ENCODE peak calls at places on chromosomes 12 and 14, in nine cellular contexts. W, O, Y, I, D, M, U, L and J are unnamed samples.

GRCh38 chr12:26728205-26729050 is 104.6 kb downstream of the ITPR2 start:
- DNase-seq in W (no peak), O (no peak), Y (no peak), I (no peak), D (no peak), M (no peak), U (no peak), L (no peak), J (no peak)

GRCh38 chr14:38629412-38629811 is 373.5 kb upstream of the CLEC14A start:
- DNase-seq in W (no peak), O (no peak), Y (no peak), I (no peak), D (no peak), M (no peak), U (no peak), L (no peak), J (no peak)

GRCh38 chr12:20458011-20458410 is 89.7 kb downstream of the PDE3A start:
- DNase-seq in W (no peak), O (no peak), Y (no peak), I (no peak), D (no peak), M (no peak), U (no peak), L (no peak), J (no peak)

GRCh38 chr12:24920141-24920540 is 28.8 kb downstream of the BCAT1 start:
- DNase-seq in W (no peak), O (no peak), Y (no peak), I (no peak), D (no peak), M (no peak), U (no peak), L (no peak), J (no peak)

GRCh38 chr12:34126805-34127204 is 104.5 kb downstream of the ALG10 start:
- DNase-seq in W (no peak), O (no peak), Y (no peak), I (no peak), D (no peak), M (no peak), U (no peak), L (no peak), J (no peak)

GRCh38 chr14:98466807-98467206 is 805.2 kb downstream of the BCL11B start:
- DNase-seq in W (no peak), O (no peak), Y (no peak), I (no peak), D (no peak), M (no peak), U (no peak), L (no peak), J (no peak)

GRCh38 chr14:61510736-61511557 is 184.4 kb upstream of the HIF1A start:
- DNase-seq in W (no peak), O (no peak), Y (no peak), I (no peak), D (no peak), M (no peak), U (peak; percentile 59), L (peak; percentile 61), J (no peak)

GRCh38 chr12:2358986-2359658 is 306.3 kb downstream of the CACNA1C start:
- DNase-seq in W (no peak), O (no peak), Y (no peak), I (no peak), D (no peak), M (no peak), U (no peak), L (no peak), J (no peak)

GRCh38 chr14:75519826-75520692 is 2.2 kb upstream of the BATF start:
- DNase-seq in W (no peak), O (no peak), Y (no peak), I (no peak), D (no peak), M (no peak), U (peak; percentile 40), L (no peak), J (no peak)

GRCh38 chr12:52521175-52521574 is 981 bp upstream of the KRT5 start:
- DNase-seq in W (peak; percentile 38), O (peak; percentile 36), Y (peak; percentile 80), I (no peak), D (no peak), M (no peak), U (peak; percentile 43), L (peak; percentile 60), J (no peak)

GRCh38 chr12:52518574-52519469 is 1.4 kb downstream of the KRT5 start:
- DNase-seq in W (no peak), O (peak; percentile 21), Y (no peak), I (no peak), D (no peak), M (no peak), U (peak; percentile 32), L (peak; percentile 38), J (no peak)

GRCh38 chr12:52521581-52522266 is 1.5 kb upstream of the KRT5 start:
- DNase-seq in W (no peak), O (peak; percentile 45), Y (no peak), I (no peak), D (no peak), M (no peak), U (peak; percentile 25), L (peak; percentile 59), J (no peak)

GRCh38 chr12:52517888-52518287 is 2.3 kb downstream of the KRT5 start:
- DNase-seq in W (no peak), O (peak; percentile 18), Y (no peak), I (no peak), D (no peak), M (no peak), U (peak; percentile 19), L (no peak), J (no peak)

DNA sequence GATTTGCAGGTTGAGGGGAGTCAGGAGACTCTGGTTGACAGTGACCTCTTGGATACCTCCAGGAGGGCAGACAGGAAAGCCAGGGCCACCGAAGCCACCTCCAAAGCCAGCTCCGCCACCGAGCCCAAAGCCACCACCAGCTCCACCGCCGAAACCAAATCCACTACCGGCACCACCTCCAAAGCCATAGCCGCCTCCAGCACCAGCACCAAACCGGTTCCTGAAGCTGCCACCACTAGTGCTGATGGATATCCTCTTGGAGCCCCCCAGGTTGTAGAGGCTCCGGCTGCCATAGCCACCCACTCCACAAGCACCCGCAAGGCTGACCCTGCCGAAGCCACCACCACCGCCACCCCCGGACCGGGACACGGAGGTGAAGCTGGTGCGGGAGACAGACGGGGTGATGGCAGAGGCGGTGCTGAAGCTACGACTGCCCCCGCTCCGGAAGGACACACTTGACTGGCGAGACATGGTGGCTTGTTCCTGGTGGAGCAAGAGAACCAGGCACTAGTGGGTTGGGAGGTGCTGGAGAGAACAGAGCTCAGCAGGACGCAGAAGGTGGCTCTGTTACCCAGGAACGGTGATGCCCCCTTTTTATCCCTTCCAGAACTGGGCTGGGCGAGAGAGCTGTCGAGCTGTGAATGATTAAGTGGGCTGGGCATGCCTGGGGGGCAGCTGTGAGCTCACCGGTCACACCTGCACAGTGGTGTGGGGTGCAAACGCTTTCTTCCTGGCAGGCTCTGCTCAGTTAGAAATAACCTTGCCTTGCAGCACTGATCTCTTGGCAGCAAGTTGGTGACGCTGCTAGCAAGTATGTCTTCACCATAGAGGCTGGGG is at the start of gene KRT5:
- DNase-seq in W (no peak), O (peak; percentile 28), Y (peak; percentile 84), I (no peak), D (no peak), M (no peak), U (peak; percentile 35), L (peak; percentile 73), J (no peak)
- H3K27ac ChIP-seq in W (no peak within 1 kb of the TSS), O (no peak within 1 kb of the TSS), Y (peak within 1 kb of the TSS; percentile 61), I (no peak within 1 kb of the TSS), D (peak within 1 kb of the TSS; percentile 61), M (no peak within 1 kb of the TSS), U (no peak within 1 kb of the TSS), L (peak within 1 kb of the TSS; percentile 94), J (no peak within 1 kb of the TSS)

GRCh38 chr12:96399081-96399918 is 939 bp downstream of the CDK17 start:
- DNase-seq in W (peak; percentile 70), O (peak; percentile 84), Y (peak; percentile 72), I (peak; percentile 66), D (peak; percentile 70), M (peak; percentile 84), U (peak; percentile 91), L (peak; percentile 83), J (peak; percentile 65)
- TF ChIP-seq CTCF in W (peak; percentile 11), O (no peak), Y (peak; percentile 47), I (no peak), D (no peak), M (peak; percentile 8), U (peak; percentile 23), L (peak; percentile 20), J (no peak)

GRCh38 chr12:52293926-52294325 is 2.6 kb upstream of the KRT81 start:
- DNase-seq in W (no peak), O (peak; percentile 34), Y (no peak), I (no peak), D (no peak), M (no peak), U (no peak), L (no peak), J (no peak)

GRCh38 chr12:52295663-52296062 is 4.3 kb upstream of the KRT81 start:
- DNase-seq in W (no peak), O (peak; percentile 3), Y (no peak), I (no peak), D (no peak), M (no peak), U (peak; percentile 11), L (no peak), J (no peak)

GRCh38 chr12:52294803-52295202 is 3.5 kb upstream of the KRT81 start:
- DNase-seq in W (no peak), O (no peak), Y (no peak), I (no peak), D (no peak), M (no peak), U (no peak), L (no peak), J (no peak)

GRCh38 chr12:52298677-52299076 is 7.3 kb upstream of the KRT81 start:
- DNase-seq in W (no peak), O (no peak), Y (no peak), I (no peak), D (no peak), M (no peak), U (no peak), L (no peak), J (no peak)

DNA sequence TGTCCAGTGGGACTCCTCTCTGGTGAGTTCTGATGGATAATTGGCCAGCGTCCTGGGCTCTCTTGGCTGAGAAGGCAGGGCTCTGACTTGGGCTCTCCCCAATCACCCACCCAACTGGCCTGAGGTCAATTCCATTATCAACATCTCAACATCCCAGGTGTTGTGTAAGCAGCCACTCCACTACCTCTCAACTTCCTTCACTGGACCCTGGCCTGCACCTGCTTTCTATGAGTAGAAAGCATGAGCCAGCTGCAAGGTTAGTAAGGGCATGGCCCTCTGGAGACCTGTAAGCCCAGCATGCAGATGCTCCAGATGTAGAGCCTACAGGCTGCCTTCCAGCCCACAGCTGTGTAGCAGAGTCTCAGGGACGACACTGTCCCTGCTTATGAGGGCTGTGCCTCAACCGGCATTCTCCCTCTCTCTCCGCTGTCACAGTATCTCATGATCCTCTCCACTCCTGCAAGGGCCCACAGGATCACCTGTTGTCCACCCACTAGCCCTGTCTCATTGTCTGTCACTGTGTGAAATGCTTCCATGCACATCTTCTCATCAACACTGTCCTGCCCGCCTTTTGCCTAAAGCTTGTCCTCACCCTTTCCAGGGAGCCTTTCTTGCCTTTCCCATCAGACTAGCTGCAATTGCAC is 5.4 kb upstream of the KRT81 start:
- DNase-seq in W (peak; percentile 4), O (no peak), Y (no peak), I (no peak), D (no peak), M (no peak), U (peak; percentile 11), L (peak; percentile 35), J (peak; percentile 4)
- TF ChIP-seq POLR2A in W (no peak), O (no peak), Y (no peak), I (no peak), D (no peak), M (no peak), U (no peak), L (no peak), J (no peak)

GRCh38 chr12:109116611-109116949 is 193 bp downstream of the ACACB start:
- DNase-seq in W (no peak), O (no peak), Y (no peak), I (no peak), D (no peak), M (no peak), U (peak; percentile 37), L (peak; percentile 54), J (no peak)
- H3K27ac ChIP-seq in W (peak overlapping the region; percentile 93), O (peak overlapping the region; percentile 82), Y (peak overlapping the region; percentile 59), I (no peak overlapping the region), D (no peak overlapping the region), M (peak overlapping the region; percentile 93), U (peak overlapping the region; percentile 92), L (peak overlapping the region; percentile 85), J (peak overlapping the region; percentile 93)